ENCODE peak calls at places on chromosome 22, in nine cellular contexts. W is left lung, B is AG10803, H is psoas muscle, Z is omental fat pad, X is nephron progenitor cell, O is HepG2, S is RWPE1, Y is fibroblast of mammary gland. K is an unnamed sample.

GRCh38 chr22:37566329-37566837 is 6.1 kb downstream of the CDC42EP1 start:
- DNase-seq in W (peak; percentile 85), B (no peak), H (no peak), Z (no peak), X (no peak), O (no peak), S (no peak), Y (no peak), K (no peak)

GRCh38 chr22:33803883-33804282 is 116.4 kb downstream of the LARGE1 start:
- DNase-seq in W (no peak), B (no peak), H (no peak), Z (no peak), X (no peak), O (no peak), S (no peak), Y (no peak), K (no peak)

GRCh38 chr22:48402591-48403031 is 1425.1 kb downstream of the BRD1 start:
- DNase-seq in W (peak; percentile 71), B (no peak), H (no peak), Z (no peak), X (no peak), O (no peak), S (no peak), Y (no peak), K (no peak)

GRCh38 chr22:24413726-24414385 is 13.5 kb upstream of the ADORA2A start:
- DNase-seq in W (no peak), B (no peak), H (no peak), Z (no peak), X (no peak), O (no peak), S (no peak), Y (no peak), K (no peak)

GRCh38 chr22:11626422-11626773 is 3901.6 kb upstream of the OR11H1 start:
- DNase-seq in W (peak; percentile 60), B (no peak), H (no peak), Z (no peak), X (no peak), O (no peak), S (no peak), Y (no peak), K (no peak)

GRCh38 chr22:39593931-39594285 is 23.4 kb downstream of the CACNA1I start:
- DNase-seq in W (peak; percentile 15), B (no peak), H (no peak), Z (no peak), X (no peak), O (no peak), S (no peak), Y (no peak), K (no peak)

GRCh38 chr22:48955351-48956311 is 872.0 kb downstream of the BRD1 start:
- DNase-seq in W (peak; percentile 67), B (no peak), H (no peak), Z (no peak), X (no peak), O (no peak), S (no peak), Y (no peak), K (no peak)

GRCh38 chr22:49586244-49586748 is 241.4 kb downstream of the BRD1 start:
- DNase-seq in W (no peak), B (no peak), H (no peak), Z (no peak), X (no peak), O (peak; percentile 3), S (no peak), Y (peak; percentile 4), K (no peak)

GRCh38 chr22:30932661-30933060 is 35.9 kb downstream of the MORC2 start:
- DNase-seq in W (no peak), B (no peak), H (no peak), Z (no peak), X (no peak), O (no peak), S (no peak), Y (no peak), K (no peak)

GRCh38 chr22:39661842-39662676 is 91.5 kb downstream of the CACNA1I start:
- DNase-seq in W (no peak), B (no peak), H (no peak), Z (no peak), X (peak; percentile 76), O (no peak), S (peak; percentile 58), Y (no peak), K (no peak)

GRCh38 chr22:24554316-24555159 is at the start of gene GUCD1:
- DNase-seq in W (no peak), B (peak; percentile 37), H (peak; percentile 41), Z (no peak), X (peak; percentile 46), O (no peak), S (peak; percentile 21), Y (peak; percentile 47), K (peak; percentile 18)

GRCh38 chr22:44573451-44573850 is 75.4 kb upstream of the RTL6 start:
- DNase-seq in W (peak; percentile 13), B (no peak), H (no peak), Z (peak; percentile 17), X (no peak), O (no peak), S (no peak), Y (no peak), K (no peak)

GRCh38 chr22:50308986-50309600 is 1.6 kb upstream of the PLXNB2 start:
- DNase-seq in W (no peak), B (no peak), H (no peak), Z (no peak), X (no peak), O (no peak), S (no peak), Y (no peak), K (no peak)

GRCh38 chr22:33932997-33933396 is 12.7 kb upstream of the LARGE1 start:
- DNase-seq in W (no peak), B (no peak), H (no peak), Z (no peak), X (no peak), O (no peak), S (no peak), Y (no peak), K (no peak)

GRCh38 chr22:41003041-41003440 is 51.9 kb downstream of the RBX1 start:
- DNase-seq in W (no peak), B (no peak), H (no peak), Z (no peak), X (no peak), O (peak; percentile 64), S (peak; percentile 6), Y (no peak), K (no peak)
- TF ChIP-seq CTCF in W (no peak), B (no peak), H (no peak), Z (no peak), X (no peak), O (no peak), S (no peak), Y (no peak), K (no peak)

GRCh38 chr22:22558972-22559603 is at the start of gene PRAME:
- DNase-seq in W (no peak), B (peak; percentile 12), H (peak; percentile 26), Z (no peak), X (peak; percentile 77), O (peak; percentile 79), S (peak; percentile 8), Y (peak; percentile 55), K (peak; percentile 80)
- TF ChIP-seq CTCF in W (peak; percentile 67), B (peak; percentile 48), H (no peak), Z (no peak), X (peak; percentile 64), O (peak; percentile 82), S (peak; percentile 26), Y (peak; percentile 72), K (peak; percentile 69)

GRCh38 chr22:42878561-42879305 is 21.7 kb upstream of the ARFGAP3 start:
- DNase-seq in W (peak; percentile 47), B (no peak), H (no peak), Z (no peak), X (no peak), O (no peak), S (no peak), Y (no peak), K (no peak)

GRCh38 chr22:42881298-42881697 is 24.2 kb upstream of the ARFGAP3 start:
- DNase-seq in W (no peak), B (no peak), H (no peak), Z (no peak), X (no peak), O (no peak), S (no peak), Y (no peak), K (no peak)

GRCh38 chr22:42879371-42880021 is 22.4 kb upstream of the ARFGAP3 start:
- DNase-seq in W (peak; percentile 54), B (no peak), H (no peak), Z (no peak), X (no peak), O (no peak), S (no peak), Y (no peak), K (no peak)

GRCh38 chr22:42881982-42882656 is 25.0 kb upstream of the ARFGAP3 start:
- DNase-seq in W (no peak), B (no peak), H (peak; percentile 70), Z (no peak), X (no peak), O (no peak), S (no peak), Y (no peak), K (no peak)

DNA sequence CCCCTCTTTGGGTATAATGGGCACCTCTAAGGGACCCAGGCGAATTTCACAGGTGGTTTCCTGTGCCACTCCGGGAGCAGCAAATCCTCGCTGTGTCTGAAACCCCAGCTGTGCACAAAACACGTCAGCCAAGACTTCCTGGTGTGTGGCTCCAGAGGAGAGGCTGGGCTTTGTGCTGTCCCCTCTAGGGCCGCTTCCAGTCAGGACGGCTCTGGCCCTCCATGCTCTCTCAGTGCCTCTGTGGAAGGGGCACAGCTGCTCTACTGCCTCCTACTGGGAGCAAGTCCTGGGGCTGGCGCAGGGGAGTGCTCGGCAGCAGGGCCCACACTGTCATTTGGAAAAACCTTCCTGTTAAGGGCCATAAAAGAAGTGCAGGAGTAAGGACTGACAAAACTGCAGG is 23.7 kb upstream of the ARFGAP3 start:
- DNase-seq in W (no peak), B (no peak), H (no peak), Z (no peak), X (no peak), O (no peak), S (no peak), Y (no peak), K (no peak)
- TF ChIP-seq CTCF in W (no peak), B (no peak), H (peak; percentile 8), Z (no peak), X (no peak), O (peak; percentile 43), S (no peak), Y (no peak), K (peak; percentile 21)

GRCh38 chr22:46931881-46932280 is 169.4 kb downstream of the TBC1D22A start:
- DNase-seq in W (no peak), B (no peak), H (no peak), Z (no peak), X (no peak), O (no peak), S (peak; percentile 25), Y (no peak), K (no peak)

GRCh38 chr22:46929689-46930225 is 167.3 kb downstream of the TBC1D22A start:
- DNase-seq in W (no peak), B (no peak), H (no peak), Z (no peak), X (no peak), O (no peak), S (no peak), Y (no peak), K (no peak)

GRCh38 chr22:46933526-46933925 is 171.1 kb downstream of the TBC1D22A start:
- DNase-seq in W (no peak), B (no peak), H (no peak), Z (no peak), X (no peak), O (no peak), S (no peak), Y (no peak), K (no peak)

GRCh38 chr22:46933040-46933439 is 170.6 kb downstream of the TBC1D22A start:
- DNase-seq in W (no peak), B (no peak), H (no peak), Z (no peak), X (no peak), O (no peak), S (no peak), Y (no peak), K (no peak)

GRCh38 chr22:46931414-46931813 is 169.0 kb downstream of the TBC1D22A start:
- DNase-seq in W (no peak), B (peak; percentile 18), H (no peak), Z (no peak), X (no peak), O (no peak), S (peak; percentile 21), Y (peak; percentile 30), K (no peak)
- TF ChIP-seq CTCF in W (no peak), B (peak; percentile 18), H (no peak), Z (no peak), X (no peak), O (no peak), S (no peak), Y (peak; percentile 16), K (no peak)